ENCODE peak calls at places on chromosomes 12 and 14, in four cellular contexts. One of them, this sample, is unnamed.
A peak's percentile ranks its signal among the peaks of the same experiment; 100 is the strongest.

GRCh38 chr14:69259531-69260245 is at the start of gene GALNT16:
- DNase-seq in HS-27A: no peak
- DNase-seq in progenitor cell of endocrine pancreas: peak; percentile 71
- DNase-seq in ELF-1: peak; percentile 55
- DNase-seq in this sample: peak; percentile 12

GRCh38 chr14:58249611-58250010 is 5.0 kb downstream of the PSMA3 start:
- DNase-seq in progenitor cell of endocrine pancreas: no peak
- DNase-seq in HS-27A: no peak
- DNase-seq in ELF-1: no peak
- DNase-seq in this sample: no peak

GRCh38 chr12:57111046-57111698 is at the start of gene STAT6:
- DNase-seq in progenitor cell of endocrine pancreas: no peak
- DNase-seq in ELF-1: peak; percentile 72
- DNase-seq in HS-27A: peak; percentile 51
- DNase-seq in this sample: peak; percentile 87

GRCh38 chr14:32197919-32198318 is 3.9 kb upstream of the RNU6-7 start:
- DNase-seq in ELF-1: no peak
- DNase-seq in progenitor cell of endocrine pancreas: no peak
- DNase-seq in HS-27A: no peak
- DNase-seq in this sample: no peak

GRCh38 chr14:31207287-31207745 is 277 bp downstream of the HECTD1 start:
- DNase-seq in HS-27A: peak; percentile 69
- DNase-seq in ELF-1: no peak
- DNase-seq in progenitor cell of endocrine pancreas: no peak
- DNase-seq in this sample: no peak

GRCh38 chr14:65156568-65157366 is 54.5 kb upstream of the MAX start:
- DNase-seq in HS-27A: peak; percentile 39
- DNase-seq in ELF-1: peak; percentile 23
- DNase-seq in progenitor cell of endocrine pancreas: no peak
- DNase-seq in this sample: peak; percentile 78

GRCh38 chr12:27180862-27181261 is 63.2 kb upstream of the STK38L start:
- DNase-seq in ELF-1: no peak
- DNase-seq in progenitor cell of endocrine pancreas: no peak
- DNase-seq in HS-27A: no peak
- DNase-seq in this sample: no peak

GRCh38 chr14:23695220-23695999 is 59.2 kb downstream of the DHRS2 start:
- DNase-seq in progenitor cell of endocrine pancreas: no peak
- DNase-seq in HS-27A: no peak
- DNase-seq in ELF-1: peak; percentile 34
- DNase-seq in this sample: no peak

GRCh38 chr12:113297621-113298471 is 37.1 kb downstream of the SLC8B1 start:
- DNase-seq in ELF-1: no peak
- DNase-seq in progenitor cell of endocrine pancreas: no peak
- DNase-seq in HS-27A: no peak
- DNase-seq in this sample: no peak

GRCh38 chr14:72948481-72949138 is 22.3 kb downstream of the DCAF4 start:
- DNase-seq in progenitor cell of endocrine pancreas: peak; percentile 57
- DNase-seq in HS-27A: no peak
- DNase-seq in ELF-1: peak; percentile 80
- DNase-seq in this sample: peak; percentile 70

GRCh38 chr12:67274186-67274585 is 5.0 kb downstream of the CAND1 start:
- DNase-seq in ELF-1: no peak
- DNase-seq in progenitor cell of endocrine pancreas: no peak
- DNase-seq in HS-27A: no peak
- DNase-seq in this sample: no peak

GRCh38 chr12:112837629-112838191 is 46.2 kb downstream of the RPH3A start:
- DNase-seq in HS-27A: no peak
- DNase-seq in ELF-1: no peak
- DNase-seq in progenitor cell of endocrine pancreas: no peak
- DNase-seq in this sample: peak; percentile 29

GRCh38 chr14:92408186-92408585 is 85.2 kb downstream of the SLC24A4 start:
- DNase-seq in progenitor cell of endocrine pancreas: no peak
- DNase-seq in HS-27A: no peak
- DNase-seq in ELF-1: peak; percentile 35
- DNase-seq in this sample: peak; percentile 82

GRCh38 chr12:65501093-65501621 is 222.7 kb downstream of the MSRB3 start:
- DNase-seq in ELF-1: no peak
- DNase-seq in progenitor cell of endocrine pancreas: no peak
- DNase-seq in HS-27A: no peak
- DNase-seq in this sample: no peak

GRCh38 chr14:54570651-54571415 is 3.9 kb downstream of the SAMD4A start:
- DNase-seq in HS-27A: no peak
- DNase-seq in progenitor cell of endocrine pancreas: no peak
- DNase-seq in ELF-1: no peak
- DNase-seq in this sample: peak; percentile 95

GRCh38 chr12:26152507-26153102 is 27.8 kb upstream of the BHLHE41 start:
- DNase-seq in progenitor cell of endocrine pancreas: no peak
- DNase-seq in HS-27A: no peak
- DNase-seq in ELF-1: no peak
- DNase-seq in this sample: no peak

GRCh38 chr12:124837958-124838803 is 25.5 kb downstream of the SCARB1 start:
- DNase-seq in HS-27A: peak; percentile 87
- DNase-seq in ELF-1: peak; percentile 89
- DNase-seq in progenitor cell of endocrine pancreas: no peak
- DNase-seq in this sample: peak; percentile 98

GRCh38 chr12:561908-562593 is 101.2 kb downstream of the NINJ2 start:
- DNase-seq in ELF-1: no peak
- DNase-seq in HS-27A: no peak
- DNase-seq in progenitor cell of endocrine pancreas: no peak
- DNase-seq in this sample: no peak

GRCh38 chr12:64177001-64177400 is 45.1 kb downstream of the KICS2 start:
- DNase-seq in HS-27A: no peak
- DNase-seq in progenitor cell of endocrine pancreas: no peak
- DNase-seq in ELF-1: no peak
- DNase-seq in this sample: no peak